ENCODE peak calls at places on chromosome 15, in six cellular contexts. O is cardiac fibroblast, S is body of pancreas, A is lower leg skin, T is uterus, U is astrocyte. L is an unnamed sample.

GRCh38 chr15:82079736-82080135 is 33.9 kb upstream of the MEX3B start:
- DNase-seq in O (peak; percentile 11), S (no peak), A (no peak), T (no peak), U (no peak), L (no peak)

GRCh38 chr15:51726302-51727073 is 11.0 kb downstream of the LYSMD2 start:
- DNase-seq in O (peak; percentile 91), S (peak; percentile 37), A (peak; percentile 59), T (peak; percentile 71), U (peak; percentile 81), L (peak; percentile 81)

GRCh38 chr15:35624881-35625280 is 78.9 kb upstream of the DPH6 start:
- DNase-seq in O (peak; percentile 94), S (no peak), A (peak; percentile 22), T (no peak), U (peak; percentile 82), L (peak; percentile 93)

GRCh38 chr15:85707519-85708338 is 87.0 kb downstream of the KLHL25 start:
- DNase-seq in O (peak; percentile 45), S (peak; percentile 70), A (no peak), T (no peak), U (peak; percentile 39), L (peak; percentile 71)

GRCh38 chr15:57326196-57326595 is 50.1 kb upstream of the CGNL1 start:
- DNase-seq in O (no peak), S (no peak), A (no peak), T (no peak), U (no peak), L (no peak)

GRCh38 chr15:26125664-26126063 is 262.5 kb upstream of the ATP10A start:
- DNase-seq in O (no peak), S (no peak), A (no peak), T (no peak), U (no peak), L (no peak)

GRCh38 chr15:43517354-43518072 is at the start of gene MAP1A:
- DNase-seq in O (peak; percentile 43), S (no peak), A (no peak), T (peak; percentile 53), U (peak; percentile 53), L (peak; percentile 49)

GRCh38 chr15:65263313-65263712 is 23.4 kb downstream of the PARP16 start:
- DNase-seq in O (no peak), S (no peak), A (no peak), T (no peak), U (peak; percentile 39), L (no peak)

GRCh38 chr15:64282701-64283100 is 73.3 kb downstream of the CSNK1G1 start:
- DNase-seq in O (peak; percentile 51), S (no peak), A (no peak), T (no peak), U (peak; percentile 57), L (peak; percentile 36)

GRCh38 chr15:66881173-66881905 is 179.3 kb downstream of the SMAD6 start:
- DNase-seq in O (no peak), S (no peak), A (no peak), T (no peak), U (no peak), L (no peak)

GRCh38 chr15:44692659-44693058 is 18.5 kb downstream of the PATL2 start:
- DNase-seq in O (no peak), S (no peak), A (no peak), T (no peak), U (no peak), L (no peak)

GRCh38 chr15:66619152-66619903 is 53.5 kb upstream of the LCTL start:
- DNase-seq in O (peak; percentile 80), S (peak; percentile 84), A (peak; percentile 54), T (peak; percentile 77), U (peak; percentile 31), L (peak; percentile 80)

GRCh38 chr15:36658321-36658720 is 78.9 kb downstream of the CDIN1 start:
- DNase-seq in O (peak; percentile 33), S (no peak), A (no peak), T (no peak), U (no peak), L (no peak)

GRCh38 chr15:52496776-52497470 is 31.8 kb downstream of the MYO5A start:
- DNase-seq in O (peak; percentile 67), S (no peak), A (no peak), T (no peak), U (peak; percentile 34), L (peak; percentile 26)

GRCh38 chr15:69758810-69759410 is 306.3 kb downstream of the RPLP1 start:
- DNase-seq in O (peak; percentile 58), S (peak; percentile 17), A (peak; percentile 27), T (no peak), U (peak; percentile 66), L (peak; percentile 74)

GRCh38 chr15:42056934-42057743 is 36.3 kb upstream of the PLA2G4E start:
- DNase-seq in O (peak; percentile 83), S (peak; percentile 95), A (peak; percentile 84), T (peak; percentile 52), U (peak; percentile 54), L (peak; percentile 80)

GRCh38 chr15:37094542-37095196 is 5.7 kb downstream of the MEIS2 start:
- DNase-seq in O (peak; percentile 63), S (no peak), A (no peak), T (no peak), U (peak; percentile 84), L (no peak)

GRCh38 chr15:92655178-92655995 is at the start of gene FAM174B:
- DNase-seq in O (no peak), S (peak; percentile 75), A (no peak), T (no peak), U (peak; percentile 39), L (peak; percentile 5)

GRCh38 chr15:50304856-50305255 is 39.3 kb upstream of the HDC start:
- DNase-seq in O (no peak), S (no peak), A (no peak), T (no peak), U (no peak), L (no peak)

DNA sequence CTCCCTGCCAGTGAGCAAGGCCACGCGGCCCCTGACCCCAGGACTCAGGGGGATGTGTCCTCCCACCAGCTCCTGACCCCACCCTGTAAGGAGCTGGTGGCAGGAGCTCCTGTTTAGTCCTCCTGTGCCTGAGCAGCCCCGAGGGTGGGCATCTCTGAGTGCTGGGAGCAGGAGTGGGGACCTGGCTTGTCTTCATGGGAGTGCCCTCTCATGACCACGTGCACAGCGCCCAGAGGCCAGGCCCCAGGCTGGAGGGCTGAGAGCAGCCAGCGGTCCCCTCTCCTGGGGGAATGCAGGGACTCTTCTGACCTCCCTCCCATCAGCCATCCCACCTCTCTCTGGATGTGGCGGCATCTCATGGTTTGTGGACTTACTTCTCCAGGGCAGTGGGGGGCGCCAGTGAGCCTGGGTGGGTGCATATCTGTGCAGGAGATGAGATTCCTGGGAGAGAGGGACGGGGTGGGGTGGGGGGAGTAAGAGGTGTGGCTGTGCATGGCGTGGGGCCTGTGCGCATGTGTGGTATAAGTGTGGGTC is 205.6 kb downstream of the TBC1D2B start:
- DNase-seq in O (no peak), S (no peak), A (no peak), T (no peak), U (no peak), L (no peak)
- TF ChIP-seq CTCF in O (peak; percentile 15), S (no peak), A (no peak), T (no peak), U (no peak), L (no peak)

GRCh38 chr15:71685420-71685993 is 124.8 kb upstream of the NR2E3 start:
- DNase-seq in O (no peak), S (no peak), A (no peak), T (no peak), U (peak; percentile 38), L (no peak)

GRCh38 chr15:71686221-71687050 is 123.9 kb upstream of the NR2E3 start:
- DNase-seq in O (no peak), S (no peak), A (no peak), T (no peak), U (no peak), L (no peak)

GRCh38 chr15:71687902-71688508 is 122.3 kb upstream of the NR2E3 start:
- DNase-seq in O (peak; percentile 50), S (no peak), A (no peak), T (no peak), U (peak; percentile 85), L (peak; percentile 25)

GRCh38 chr15:71691322-71691699 is 119.0 kb upstream of the NR2E3 start:
- DNase-seq in O (no peak), S (no peak), A (no peak), T (no peak), U (no peak), L (no peak)

DNA sequence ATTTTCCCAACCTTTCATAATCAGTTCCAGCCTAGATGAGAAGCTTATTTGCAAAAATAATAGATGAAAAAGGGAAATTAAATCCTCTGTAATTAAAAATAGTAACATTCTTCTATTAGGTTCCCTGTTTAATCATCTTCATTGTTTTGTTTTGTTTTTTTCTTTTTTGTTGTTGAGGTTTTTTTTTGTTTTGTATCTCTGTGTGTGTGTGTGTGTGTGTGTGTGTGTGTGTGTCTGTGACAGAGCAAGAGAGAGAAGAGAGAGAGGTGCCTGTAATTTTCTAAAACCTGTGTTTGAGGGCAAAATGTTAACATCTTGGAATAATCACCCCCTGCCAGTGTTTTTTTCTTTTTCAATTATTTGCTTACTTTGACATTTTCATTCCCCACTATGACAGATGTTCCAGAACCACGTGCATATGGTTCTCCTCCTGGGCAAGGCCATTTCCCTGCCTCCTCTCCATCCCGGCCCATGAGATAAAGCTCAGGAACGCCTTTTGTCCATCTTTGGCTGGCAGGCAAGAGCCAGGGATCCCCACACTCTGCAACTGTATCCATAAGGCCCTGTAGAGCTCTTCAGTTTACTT is 121.8 kb upstream of the NR2E3 start:
- DNase-seq in O (no peak), S (no peak), A (no peak), T (no peak), U (no peak), L (no peak)
- H3K4me3 ChIP-seq in O (no peak overlapping the region), S (no peak overlapping the region), A (no peak overlapping the region), T (no peak overlapping the region), U (no peak overlapping the region), L (no peak overlapping the region)

DNA sequence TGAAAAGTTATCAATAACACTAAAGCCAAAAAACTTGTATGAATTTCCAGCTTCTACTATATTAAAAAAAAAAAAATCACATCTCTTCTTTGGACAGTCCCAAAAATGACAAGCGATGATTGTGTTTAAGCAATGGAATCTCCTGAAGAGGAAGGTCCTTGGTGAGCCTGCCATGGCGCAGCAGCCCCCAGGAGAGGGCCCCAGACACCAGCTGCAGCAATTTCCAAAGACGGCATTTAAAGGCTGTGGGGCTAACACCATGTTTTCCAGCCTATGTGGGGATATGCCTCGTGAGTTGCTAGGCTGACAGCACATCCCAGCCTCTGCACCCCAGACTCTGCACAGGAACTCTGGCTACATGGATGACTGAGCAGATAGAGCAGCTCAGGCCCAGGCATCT is 14.7 kb downstream of the SKIC8 start:
- DNase-seq in O (no peak), S (no peak), A (no peak), T (no peak), U (no peak), L (no peak)
- TF ChIP-seq CTCF in O (peak; percentile 4), S (no peak), A (no peak), T (no peak), U (no peak), L (no peak)

GRCh38 chr15:48896775-48897143 is 18.8 kb downstream of the EID1 start:
- DNase-seq in O (no peak), S (no peak), A (no peak), T (no peak), U (no peak), L (peak; percentile 6)

GRCh38 chr15:48898083-48898482 is 20.1 kb downstream of the EID1 start:
- DNase-seq in O (no peak), S (no peak), A (no peak), T (no peak), U (no peak), L (no peak)

GRCh38 chr15:48899793-48900192 is 21.9 kb downstream of the EID1 start:
- DNase-seq in O (no peak), S (no peak), A (no peak), T (no peak), U (no peak), L (no peak)

GRCh38 chr15:48893311-48893710 is 15.4 kb downstream of the EID1 start:
- DNase-seq in O (no peak), S (no peak), A (no peak), T (no peak), U (no peak), L (no peak)

GRCh38 chr15:48897144-48897814 is 19.3 kb downstream of the EID1 start:
- DNase-seq in O (peak; percentile 70), S (no peak), A (no peak), T (no peak), U (peak; percentile 69), L (peak; percentile 75)
- H3K4me3 ChIP-seq in O (peak overlapping the region; percentile 8), S (no peak overlapping the region), A (no peak overlapping the region), T (no peak overlapping the region), U (peak overlapping the region; percentile 48), L (peak overlapping the region; percentile 36)